ENCODE peak calls at places on chromosomes 5 and 9, in six cellular contexts. K is Right ventricle myocardium superior, P is heart left ventricle, A is memory B cell, T is HepG2, C is gastrocnemius medialis. N is an unnamed sample.

GRCh38 chr9:17462869-17463464 is 115.9 kb upstream of the SH3GL2 start:
- ATAC-seq in T (no peak), K (no peak), A (no peak), P (no peak), C (no peak), N (no peak)

GRCh38 chr9:135987838-135988404 is 26.7 kb upstream of the UBAC1 start:
- ATAC-seq in K (no peak), A (no peak), T (no peak), P (no peak), C (no peak), N (no peak)

GRCh38 chr9:81529556-81530193 is 159.7 kb downstream of the TLE1 start:
- ATAC-seq in P (peak), K (peak), T (no peak), A (no peak), C (peak), N (peak)

GRCh38 chr9:124724415-124725067 is 46.6 kb downstream of the NR6A1 start:
- ATAC-seq in C (no peak), A (no peak), P (no peak), K (no peak), T (no peak), N (no peak)

GRCh38 chr5:159050408-159051091 is 49.2 kb downstream of the EBF1 start:
- ATAC-seq in T (no peak), C (peak), A (peak), P (peak), K (peak), N (peak)

GRCh38 chr5:10633271-10634049 is 69.6 kb downstream of the ANKRD33B start:
- ATAC-seq in C (peak), P (peak), A (no peak), K (no peak), T (no peak), N (no peak)

GRCh38 chr9:7910426-7911015 is 110.9 kb upstream of the DMAC1 start:
- ATAC-seq in A (no peak), P (no peak), T (no peak), C (no peak), K (peak), N (no peak)

GRCh38 chr9:128101690-128102089 is 25.8 kb downstream of the PTGES2 start:
- ATAC-seq in K (no peak), P (no peak), T (no peak), A (no peak), C (peak), N (no peak)

GRCh38 chr9:87107072-87107471 is 159.8 kb upstream of the GAS1 start:
- ATAC-seq in P (no peak), T (no peak), K (no peak), A (no peak), C (peak), N (no peak)

GRCh38 chr5:67315802-67316103 is 119.2 kb upstream of the CD180 start:
- ATAC-seq in C (no peak), T (no peak), A (peak), P (no peak), K (no peak), N (peak)

GRCh38 chr9:136564379-136564988 is 18.6 kb upstream of the NOTCH1 start:
- ATAC-seq in P (peak), C (peak), A (no peak), T (no peak), K (peak), N (peak)

GRCh38 chr5:146118325-146118724 is 12.9 kb upstream of the PLAC8L1 start:
- ATAC-seq in K (no peak), C (no peak), A (no peak), P (no peak), T (no peak), N (no peak)

GRCh38 chr5:14463629-14464028 is 118.0 kb upstream of the OTULINL start:
- ATAC-seq in P (peak), K (peak), C (peak), A (no peak), T (no peak), N (peak)

GRCh38 chr9:69078581-69078980 is 43.0 kb downstream of the FXN start:
- ATAC-seq in A (no peak), C (peak), K (peak), T (no peak), P (peak), N (peak)

GRCh38 chr9:70218767-70219166 is 40.0 kb upstream of the SMC5 start:
- ATAC-seq in P (no peak), T (no peak), A (no peak), K (no peak), C (no peak), N (no peak)

GRCh38 chr9:73080110-73080683 is 71.5 kb upstream of the ANXA1 start:
- ATAC-seq in T (no peak), K (no peak), A (no peak), C (no peak), P (no peak), N (no peak)

GRCh38 chr5:122415481-122416120 is 103.6 kb downstream of the SNCAIP start:
- ATAC-seq in P (peak), K (peak), C (no peak), T (peak), A (peak), N (peak)

GRCh38 chr5:132044207-132044606 is 16.2 kb upstream of the IL3 start:
- ATAC-seq in P (no peak), T (no peak), C (no peak), A (no peak), K (no peak), N (no peak)

GRCh38 chr9:129761293-129761900 is 8.6 kb upstream of the PTGES start:
- ATAC-seq in C (no peak), K (peak), A (no peak), T (peak), P (peak), N (peak)

GRCh38 chr9:19485193-19485592 is 76.4 kb downstream of the ACER2 start:
- ATAC-seq in C (no peak), K (no peak), T (no peak), A (no peak), P (no peak), N (no peak)

GRCh38 chr9:137685035-137685885 is 66.5 kb downstream of the EHMT1 start:
- ATAC-seq in T (no peak), K (no peak), P (no peak), C (no peak), A (no peak), N (no peak)

GRCh38 chr5:159091596-159091995 is 8.1 kb downstream of the EBF1 start:
- ATAC-seq in T (no peak), K (no peak), P (no peak), C (no peak), A (no peak), N (no peak)

N was measured in gastroesophageal sphincter.